ENCODE peak calls at places on chromosomes 4 and X, in seven cellular contexts. H is A549, V is stomach, J is GM20000, Y is thyroid gland, D is upper lobe of right lung, N is tibial artery. M is an unnamed sample.

GRCh38 chrX:154296731-154297130 is 1.1 kb downstream of the TKTL1 start:
- DNase-seq in H (no peak), V (no peak), J (no peak), Y (no peak), D (no peak), N (no peak), M (no peak)

GRCh38 chr4:151359576-151359975 is 34.2 kb upstream of the SH3D19 start:
- DNase-seq in H (no peak), V (no peak), J (no peak), Y (no peak), D (no peak), N (no peak), M (no peak)

GRCh38 chrX:826448-826847 is 195.9 kb downstream of the SHOX start:
- DNase-seq in H (no peak), V (no peak), J (no peak), Y (no peak), D (no peak), N (no peak), M (no peak)

GRCh38 chr4:3067473-3068001 is 6.8 kb downstream of the HTT-AS start:
- DNase-seq in H (no peak), V (no peak), J (no peak), Y (no peak), D (no peak), N (no peak), M (no peak)

GRCh38 chr4:165364452-165365080 is 14.2 kb upstream of the CPE start:
- DNase-seq in H (no peak), V (no peak), J (no peak), Y (no peak), D (no peak), N (no peak), M (no peak)

GRCh38 chr4:133130171-133130570 is 18.9 kb upstream of the PCDH10 start:
- DNase-seq in H (no peak), V (no peak), J (no peak), Y (no peak), D (no peak), N (no peak), M (no peak)

GRCh38 chrX:45322820-45323219 is 122.1 kb upstream of the DIPK2B start:
- DNase-seq in H (no peak), V (no peak), J (no peak), Y (no peak), D (no peak), N (no peak), M (no peak)

GRCh38 chrX:45329217-45329616 is 128.5 kb upstream of the DIPK2B start:
- DNase-seq in H (no peak), V (no peak), J (no peak), Y (no peak), D (no peak), N (no peak), M (no peak)

GRCh38 chrX:17740137-17741122 is 3.1 kb downstream of the SCML1 start:
- DNase-seq in H (no peak), V (no peak), J (no peak), Y (no peak), D (no peak), N (no peak), M (no peak)

GRCh38 chr4:38290360-38290759 is 330.2 kb downstream of the PTTG2 start:
- DNase-seq in H (no peak), V (no peak), J (no peak), Y (no peak), D (no peak), N (no peak), M (no peak)

GRCh38 chrX:67104982-67105757 is 438.7 kb upstream of the AR start:
- DNase-seq in H (no peak), V (no peak), J (no peak), Y (peak), D (no peak), N (no peak), M (no peak)

GRCh38 chr4:86441175-86441960 is 81.5 kb upstream of the MAPK10 start:
- DNase-seq in H (peak), V (no peak), J (peak), Y (no peak), D (no peak), N (no peak), M (no peak)

GRCh38 chrX:140500427-140500826 is 4.4 kb downstream of the SOX3 start:
- DNase-seq in H (no peak), V (no peak), J (no peak), Y (no peak), D (no peak), N (no peak), M (no peak)

GRCh38 chrX:34659575-34659974 is 2.5 kb upstream of the TMEM47 start:
- DNase-seq in H (no peak), V (no peak), J (no peak), Y (no peak), D (no peak), N (no peak), M (no peak)

GRCh38 chr4:53189011-53189410 is 176.8 kb downstream of the SCFD2 start:
- DNase-seq in H (no peak), V (no peak), J (no peak), Y (no peak), D (no peak), N (no peak), M (no peak)

GRCh38 chrX:155334486-155335316 is at the start of gene CLIC2:
- DNase-seq in H (no peak), V (peak), J (no peak), Y (peak), D (no peak), N (peak), M (no peak)

GRCh38 chr4:168183717-168184571 is 91.6 kb downstream of the ANXA10 start:
- DNase-seq in H (peak), V (no peak), J (peak), Y (no peak), D (no peak), N (no peak), M (no peak)

GRCh38 chr4:137738377-137738990 is 206.2 kb upstream of the PCDH18 start:
- DNase-seq in H (no peak), V (no peak), J (no peak), Y (no peak), D (no peak), N (no peak), M (no peak)

GRCh38 chr4:104795264-104795934 is 300.7 kb upstream of the CXXC4 start:
- DNase-seq in H (no peak), V (no peak), J (peak), Y (no peak), D (no peak), N (no peak), M (no peak)

GRCh38 chr4:109728385-109728784 is 1.5 kb downstream of the PLA2G12A start:
- DNase-seq in H (no peak), V (no peak), J (no peak), Y (no peak), D (no peak), N (no peak), M (no peak)

GRCh38 chr4:55398966-55399365 is 3.2 kb downstream of the TMEM165 start:
- DNase-seq in H (no peak), V (no peak), J (no peak), Y (no peak), D (no peak), N (no peak), M (no peak)

GRCh38 chrX:12239356-12240082 is 101.2 kb downstream of the FRMPD4 start:
- DNase-seq in H (no peak), V (no peak), J (no peak), Y (no peak), D (no peak), N (no peak), M (no peak)

GRCh38 chr4:73379946-73380345 is 24.1 kb upstream of the ALB start:
- DNase-seq in H (no peak), V (no peak), J (no peak), Y (no peak), D (no peak), N (no peak), M (no peak)

GRCh38 chr4:828641-829271 is 2.8 kb upstream of the CPLX1 start:
- DNase-seq in H (peak), V (peak), J (no peak), Y (peak), D (peak), N (no peak), M (no peak)